ENCODE peak calls at places on chromosomes 12 and 14, in ten cellular contexts. N is GM12891, G is endothelial cell of umbilical vein, K is prostate gland, X is GM12878, F is breast epithelium, H is HCT116, D is stomach, C is K562, Z is H1. R is an unnamed sample.
A peak's percentile ranks its signal among the peaks of the same experiment; 100 is the strongest.

GRCh38 chr12:68264864-68265256 is 11.5 kb upstream of the IL22 start:
- DNase-seq in Z (no peak), H (no peak), N (no peak), K (no peak), F (no peak), G (no peak), D (no peak), X (no peak), C (no peak), R (no peak)

GRCh38 chr12:46147144-46147543 is 121.7 kb downstream of the SLC38A1 start:
- DNase-seq in C (no peak), Z (no peak), N (no peak), H (no peak), K (no peak), D (no peak), F (no peak), X (no peak), G (no peak), R (no peak)

GRCh38 chr12:76236640-76237039 is 111.6 kb downstream of the BBS10 start:
- DNase-seq in F (no peak), C (no peak), X (no peak), K (no peak), H (peak; percentile 58), Z (no peak), G (peak; percentile 82), D (no peak), N (no peak), R (no peak)

GRCh38 chr12:98421336-98421735 is 94.1 kb upstream of the TMPO start:
- DNase-seq in C (no peak), G (no peak), F (no peak), Z (no peak), X (no peak), K (no peak), D (no peak), H (no peak), N (no peak), R (no peak)

GRCh38 chr12:78293039-78293686 is 462.5 kb downstream of the NAV3 start:
- DNase-seq in Z (no peak), G (peak; percentile 18), F (no peak), C (no peak), D (no peak), K (no peak), X (no peak), H (no peak), N (no peak), R (no peak)

GRCh38 chr12:68175566-68176033 is 16.1 kb upstream of the IFNG start:
- DNase-seq in D (no peak), K (no peak), X (peak; percentile 63), F (no peak), G (no peak), C (no peak), N (peak; percentile 29), Z (no peak), H (no peak), R (peak; percentile 13)

GRCh38 chr12:75208851-75209781 is 523 bp downstream of the KCNC2 start:
- DNase-seq in Z (no peak), X (no peak), K (no peak), N (no peak), G (peak; percentile 27), H (no peak), C (peak; percentile 6), D (no peak), F (no peak), R (no peak)

GRCh38 chr14:53954551-53955233 is 1.9 kb downstream of the BMP4 start:
- DNase-seq in F (no peak), K (no peak), C (no peak), D (no peak), G (peak; percentile 58), H (no peak), N (no peak), X (no peak), Z (no peak), R (no peak)

DNA sequence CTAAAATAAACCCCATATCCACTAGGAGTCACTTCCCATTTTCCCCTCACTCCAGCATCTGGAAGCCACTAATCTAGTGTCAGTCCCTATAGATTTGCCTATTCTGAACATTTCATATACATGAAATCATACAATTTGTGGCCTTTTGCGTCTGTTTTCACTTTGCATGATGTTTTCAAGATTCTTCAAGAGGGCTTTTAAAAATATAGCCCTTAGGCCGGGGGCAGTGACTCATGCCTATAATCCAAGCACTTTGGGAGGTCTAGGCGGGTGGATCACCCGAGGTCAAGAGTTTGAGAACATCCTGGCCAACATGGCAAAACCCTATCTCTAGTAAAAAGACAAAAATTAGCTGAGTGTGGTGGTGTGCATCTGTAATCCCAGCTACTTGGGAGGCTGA is 104.7 kb downstream of the VEZT start:
- DNase-seq in N (no peak), Z (no peak), X (no peak), D (no peak), K (no peak), H (no peak), F (no peak), C (no peak), G (no peak), R (no peak)
- TF ChIP-seq POLR2AphosphoS5 in N (no peak), Z (no peak), X (no peak), D (no peak), K (no peak), H (no peak), F (no peak), C (no peak), G (no peak), R (no peak)

GRCh38 chr14:67698179-67698578 is 2.6 kb upstream of the RDH11 start:
- DNase-seq in D (no peak), K (no peak), H (no peak), G (no peak), X (no peak), C (no peak), F (no peak), N (no peak), Z (no peak), R (no peak)

GRCh38 chr14:67695394-67695949 is at the start of gene RDH11:
- DNase-seq in D (peak; percentile 84), G (peak; percentile 89), Z (peak; percentile 49), K (peak; percentile 93), C (peak; percentile 86), X (peak; percentile 50), N (peak; percentile 53), F (peak; percentile 87), H (peak; percentile 85), R (peak; percentile 72)

GRCh38 chr14:67690011-67690410 is 5.6 kb downstream of the RDH11 start:
- DNase-seq in N (no peak), H (no peak), G (no peak), K (no peak), C (no peak), F (no peak), X (no peak), Z (no peak), D (no peak), R (no peak)

GRCh38 chr14:67697006-67697405 is 1.4 kb upstream of the RDH11 start:
- DNase-seq in H (no peak), C (no peak), X (no peak), F (no peak), N (no peak), D (no peak), G (no peak), Z (no peak), K (no peak), R (no peak)

GRCh38 chr14:67694791-67695393 is 672 bp downstream of the RDH11 start:
- DNase-seq in Z (peak; percentile 67), F (peak; percentile 65), K (peak; percentile 90), H (peak; percentile 95), X (peak; percentile 76), G (peak; percentile 90), N (peak; percentile 68), C (peak; percentile 88), D (peak; percentile 80), R (peak; percentile 72)
- TF ChIP-seq POLR2A in Z (peak; percentile 41), F (no peak), K (peak; percentile 51), H (peak; percentile 51), X (peak; percentile 56), G (no peak), N (peak; percentile 64), C (peak; percentile 86), D (no peak), R (no peak)

GRCh38 chr12:101691697-101692096 is 5.7 kb upstream of the CHPT1 start:
- DNase-seq in N (no peak), F (no peak), G (no peak), H (no peak), C (no peak), D (no peak), K (no peak), X (no peak), Z (no peak), R (no peak)
- TF ChIP-seq POLR2AphosphoS5 in N (no peak), F (no peak), G (no peak), H (no peak), C (no peak), D (no peak), K (no peak), X (no peak), Z (no peak), R (no peak)

GRCh38 chr14:44960646-44961045 is 1.1 kb downstream of the KLHL28 start:
- DNase-seq in K (no peak), G (no peak), F (no peak), H (no peak), Z (no peak), X (no peak), N (no peak), C (no peak), D (no peak), R (no peak)

GRCh38 chr14:44960146-44960545 is 1.6 kb downstream of the KLHL28 start:
- DNase-seq in F (no peak), C (no peak), G (peak; percentile 11), Z (no peak), D (no peak), K (no peak), N (no peak), H (no peak), X (no peak), R (no peak)

GRCh38 chr14:44961151-44961729 is 507 bp downstream of the KLHL28 start:
- DNase-seq in N (peak; percentile 8), D (peak; percentile 51), Z (no peak), F (no peak), X (no peak), H (no peak), C (peak; percentile 73), G (peak; percentile 59), K (peak; percentile 46), R (peak; percentile 9)

GRCh38 chr14:44962573-44963528 is 861 bp downstream of the TOGARAM1 start:
- DNase-seq in C (peak; percentile 46), Z (no peak), F (peak; percentile 60), H (no peak), N (no peak), X (no peak), D (peak; percentile 49), K (peak; percentile 29), G (peak; percentile 69), R (peak; percentile 17)

DNA sequence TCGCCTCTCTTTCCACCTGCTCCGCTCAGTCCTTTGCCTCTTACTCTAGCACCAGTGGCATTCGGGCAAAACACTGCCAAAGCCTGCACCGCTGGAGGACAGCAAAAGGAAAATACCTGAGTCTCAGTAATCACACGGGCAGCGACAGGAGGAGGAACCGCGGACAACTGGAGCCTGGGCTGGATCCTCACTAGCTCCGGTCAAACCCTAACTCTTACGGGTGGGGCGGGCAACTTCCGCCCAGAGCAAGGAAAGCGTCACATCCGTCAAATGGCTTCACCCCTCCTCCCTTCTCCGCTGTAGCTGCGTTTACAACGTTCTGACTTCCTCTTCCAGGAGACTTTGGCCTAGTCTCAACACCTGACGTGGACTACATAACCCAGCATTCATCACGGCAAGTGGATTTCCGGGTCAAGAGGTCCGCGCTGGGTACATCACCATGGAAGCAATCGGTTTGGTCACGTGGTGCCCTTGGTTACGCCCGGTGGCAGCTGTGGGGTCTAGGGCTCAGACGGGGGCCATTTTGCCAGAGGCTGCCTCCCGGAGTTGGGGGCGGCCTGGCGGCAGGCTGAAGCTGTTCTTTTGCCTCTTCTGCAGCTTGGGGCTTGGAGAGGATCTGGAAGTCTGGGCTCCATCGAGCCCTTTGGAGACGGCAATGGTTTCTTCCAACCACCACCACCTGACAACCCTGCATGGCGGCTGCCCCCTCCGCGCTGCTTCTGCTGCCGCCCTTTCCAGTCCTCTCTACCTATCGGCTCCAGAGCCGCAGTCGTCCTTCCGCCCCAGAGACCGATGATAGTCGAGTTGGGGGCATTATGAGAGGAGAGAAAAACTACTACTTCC is at the start of the genes KLHL28 and TOGARAM1:
- DNase-seq in G (peak; percentile 100), C (peak; percentile 97), K (peak; percentile 99), D (peak; percentile 98), H (peak; percentile 98), X (peak; percentile 100), F (peak; percentile 93), Z (peak; percentile 95), N (peak; percentile 69), R (peak; percentile 81)
- TF ChIP-seq POLR2A in G (peak; percentile 95), C (peak; percentile 87), K (peak; percentile 83), D (no peak), H (peak; percentile 94), X (peak; percentile 93), F (peak; percentile 28), Z (peak; percentile 76), N (peak; percentile 95), R (peak; percentile 96)